ENCODE peak calls at places on chromosomes 5 and 9, in seven cellular contexts. H is mesenchymal stem cell, I is neuronal stem cell, N is H1, V is mesendoderm, R is IMR-90, F is trophoblast cell. S is an unnamed sample.

GRCh38 chr5:189976-190365 is 1.3 kb upstream of the LRRC14B start:
- DNase-seq in H (no peak), I (no peak), N (no peak), V (no peak), R (no peak), F (no peak), S (no peak)

GRCh38 chr5:168244838-168245555 is 46.4 kb upstream of the WWC1 start:
- DNase-seq in H (no peak), I (no peak), N (no peak), V (no peak), R (no peak), F (no peak), S (no peak)

GRCh38 chr5:150108711-150109605 is 22.6 kb upstream of the CSF1R start:
- DNase-seq in H (no peak), I (no peak), N (no peak), V (no peak), R (no peak), F (no peak), S (no peak)

GRCh38 chr9:10015755-10016154 is 597.0 kb downstream of the PTPRD start:
- DNase-seq in H (no peak), I (no peak), N (no peak), V (no peak), R (no peak), F (no peak), S (no peak)

GRCh38 chr5:2186472-2187015 is 303.8 kb upstream of the IRX4 start:
- DNase-seq in H (no peak), I (no peak), N (no peak), V (no peak), R (no peak), F (no peak), S (no peak)

GRCh38 chr9:133321411-133321935 is 14.5 kb downstream of the SURF6 start:
- DNase-seq in H (no peak), I (no peak), N (no peak), V (no peak), R (no peak), F (no peak), S (no peak)

GRCh38 chr9:121537283-121537682 is 37.6 kb upstream of the GGTA1 start:
- DNase-seq in H (no peak), I (no peak), N (no peak), V (no peak), R (no peak), F (peak), S (no peak)

GRCh38 chr5:158423623-158424200 is 564.8 kb upstream of the CLINT1 start:
- DNase-seq in H (no peak), I (no peak), N (no peak), V (no peak), R (peak), F (no peak), S (no peak)

GRCh38 chr5:159100022-159100927 is 559 bp upstream of the EBF1 start:
- DNase-seq in H (peak), I (peak), N (peak), V (peak), R (peak), F (peak), S (peak)

GRCh38 chr5:77210091-77211012 is at the start of gene PDE8B:
- DNase-seq in H (no peak), I (no peak), N (no peak), V (no peak), R (no peak), F (no peak), S (peak)

DNA sequence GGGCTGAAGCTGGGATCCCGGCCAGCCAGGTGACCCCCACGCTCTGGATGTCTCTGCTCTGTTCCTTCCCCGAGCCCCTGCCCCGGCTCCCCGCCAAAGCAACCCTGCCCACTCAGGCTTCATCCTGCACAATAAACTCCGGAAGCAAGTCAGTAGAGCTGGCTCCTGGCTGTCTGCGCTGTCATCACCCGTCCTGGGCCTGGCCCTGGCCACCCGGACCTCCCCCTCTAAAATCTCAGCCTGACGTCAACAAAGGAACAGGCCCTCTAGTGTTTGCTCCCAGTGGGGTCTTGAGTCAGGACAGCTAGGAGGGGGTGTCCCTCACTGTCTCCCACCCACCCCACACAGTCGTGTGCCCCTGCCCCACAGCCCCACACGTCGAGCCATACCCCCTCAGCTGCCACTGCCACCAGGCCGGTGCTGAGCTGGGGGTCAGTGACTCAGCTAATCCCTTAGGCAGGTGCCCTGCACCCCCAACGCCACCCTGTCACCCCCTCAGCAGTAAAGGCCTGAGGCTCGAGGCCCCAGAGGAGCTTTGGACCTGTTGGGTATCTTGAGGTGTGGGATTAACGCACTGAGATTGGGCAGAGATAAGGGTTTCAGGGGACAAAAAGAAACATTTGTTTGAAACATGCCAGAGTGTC is 1.1 kb upstream of the LCNL1 start:
- DNase-seq in H (no peak), I (no peak), N (no peak), V (no peak), R (no peak), F (no peak), S (no peak)
- H2BK5ac ChIP-seq in H (no peak), I (peak), N (no peak), V (no peak), R (no peak), F (no peak), S (no peak)

GRCh38 chr9:34084562-34084961 is 35.9 kb upstream of the UBAP2 start:
- DNase-seq in H (no peak), I (no peak), N (no peak), V (no peak), R (no peak), F (no peak), S (no peak)
- H2BK5ac ChIP-seq in H (no peak), I (no peak), N (no peak), V (no peak), R (no peak), F (no peak), S (no peak)

GRCh38 chr9:93155716-93156474 is 21.8 kb upstream of the NINJ1 start:
- DNase-seq in H (no peak), I (no peak), N (no peak), V (no peak), R (no peak), F (no peak), S (no peak)
- H2BK5ac ChIP-seq in H (no peak), I (no peak), N (no peak), V (no peak), R (no peak), F (no peak), S (no peak)

DNA sequence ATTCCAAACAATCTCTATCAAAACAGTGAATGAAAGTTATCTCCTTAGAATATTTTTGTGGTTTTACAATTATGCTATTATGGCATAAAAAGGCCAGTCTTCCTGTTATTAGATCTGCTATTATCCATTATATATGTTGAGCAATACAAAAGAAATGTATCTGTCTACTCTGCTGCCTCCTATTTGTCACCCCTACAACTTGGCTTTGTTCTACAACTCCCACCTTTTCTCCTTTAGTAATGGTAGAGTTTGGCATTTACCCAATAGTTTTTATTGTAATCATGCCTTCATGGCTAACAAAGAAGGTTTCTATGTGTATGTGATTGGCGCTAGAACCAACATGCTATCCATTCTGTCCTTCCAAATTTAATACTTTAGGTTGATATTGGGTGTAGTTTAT is 189.2 kb upstream of the PRDM9 start:
- DNase-seq in H (no peak), I (no peak), N (no peak), V (no peak), R (no peak), F (no peak), S (no peak)
- H2BK5ac ChIP-seq in H (no peak), I (no peak), N (no peak), V (no peak), R (no peak), F (no peak), S (no peak)

DNA sequence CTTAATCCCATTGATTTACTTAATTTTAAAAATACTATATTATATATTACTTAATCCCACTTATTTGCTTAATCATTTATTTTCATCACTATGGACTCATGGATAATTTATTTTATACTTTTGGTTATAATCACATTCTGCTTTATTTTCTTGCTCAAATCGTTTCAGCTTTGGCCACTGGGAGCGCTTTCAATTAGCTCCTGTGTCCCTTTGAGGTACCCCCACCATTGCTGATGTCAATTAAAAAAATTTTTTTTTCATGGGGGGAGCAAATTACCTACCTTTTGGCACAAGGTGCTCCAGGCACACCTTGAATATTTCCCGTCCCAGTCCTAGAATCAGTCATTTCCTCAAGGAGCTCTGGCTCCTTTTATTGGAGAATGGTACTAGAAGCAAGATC is 1.4 kb upstream of the TRIO start:
- DNase-seq in H (no peak), I (no peak), N (no peak), V (no peak), R (no peak), F (no peak), S (no peak)
- H2BK5ac ChIP-seq in H (no peak), I (no peak), N (no peak), V (no peak), R (peak), F (no peak), S (no peak)